ENCODE peak calls at places on chromosomes 1 and 21, in four cellular contexts. D, K, V and H are unnamed samples.

GRCh38 chr1:43913666-43914325 is 19.8 kb upstream of the ARTN start:
- DNase-seq in D (no peak), K (no peak), V (no peak), H (no peak)

GRCh38 chr1:117284408-117285215 is 73.9 kb upstream of the VTCN1 start:
- DNase-seq in K (no peak), V (peak; percentile 61), D (peak; percentile 79), H (no peak)

GRCh38 chr1:29358183-29358582 is 121.9 kb downstream of the PTPRU start:
- DNase-seq in V (no peak), K (no peak), D (no peak), H (no peak)

GRCh38 chr1:240190881-240191385 is 99.2 kb downstream of the FMN2 start:
- DNase-seq in D (peak; percentile 100), V (no peak), K (no peak), H (no peak)

GRCh38 chr1:172266528-172267174 is 153.8 kb upstream of the C1orf105 start:
- DNase-seq in V (no peak), K (no peak), D (no peak), H (no peak)

GRCh38 chr1:93584238-93585003 is 97.2 kb downstream of the BCAR3 start:
- DNase-seq in D (no peak), V (no peak), K (no peak), H (no peak)

GRCh38 chr21:46459356-46460112 is 843 bp downstream of the DIP2A start:
- DNase-seq in V (peak; percentile 45), D (peak; percentile 35), K (peak; percentile 63), H (no peak)

GRCh38 chr21:36171327-36171726 is 14.7 kb downstream of the DOP1B start:
- DNase-seq in D (no peak), K (no peak), V (no peak), H (no peak)

GRCh38 chr21:29520146-29520545 is 221.4 kb downstream of the BACH1 start:
- DNase-seq in K (no peak), V (no peak), D (no peak), H (no peak)

GRCh38 chr1:219670426-219671149 is 57.7 kb upstream of the ZC3H11B start:
- DNase-seq in K (no peak), V (no peak), D (no peak), H (no peak)

GRCh38 chr1:32892368-32893197 is 6.3 kb downstream of the HPCA start:
- DNase-seq in K (peak; percentile 93), V (peak; percentile 88), D (no peak), H (no peak)

GRCh38 chr1:75707191-75707590 is 17.3 kb upstream of the ACADM start:
- DNase-seq in V (peak; percentile 55), K (no peak), D (no peak), H (no peak)

GRCh38 chr21:44304846-44305245 is 5.0 kb downstream of the PFKL start:
- DNase-seq in K (no peak), V (peak; percentile 75), D (peak; percentile 23), H (no peak)

GRCh38 chr1:15064217-15064929 is 89.2 kb upstream of the TMEM51 start:
- DNase-seq in K (no peak), V (no peak), D (no peak), H (no peak)

GRCh38 chr1:235586413-235586812 is 63.2 kb downstream of the GNG4 start:
- DNase-seq in K (no peak), D (no peak), V (no peak), H (no peak)

GRCh38 chr1:145708063-145708462 is 895 bp upstream of the PDZK1 start:
- DNase-seq in K (no peak), V (no peak), D (peak; percentile 66), H (no peak)

GRCh38 chr1:67058242-67058641 is 4.3 kb upstream of the SLC35D1 start:
- DNase-seq in K (no peak), D (no peak), V (no peak), H (no peak)

GRCh38 chr1:68600049-68600661 is 103.3 kb upstream of the DEPDC1 start:
- DNase-seq in D (peak; percentile 6), K (no peak), V (no peak), H (no peak)

GRCh38 chr1:20141001-20141400 is 1.9 kb downstream of the PLA2G2F start:
- DNase-seq in K (no peak), V (no peak), D (no peak), H (no peak)

GRCh38 chr1:29687166-29687565 is 450.8 kb downstream of the PTPRU start:
- DNase-seq in D (no peak), V (no peak), K (no peak), H (no peak)

GRCh38 chr1:78227705-78228260 is 182.0 kb downstream of the GIPC2 start:
- DNase-seq in V (no peak), D (peak; percentile 21), K (no peak), H (no peak)

GRCh38 chr21:45026066-45026745 is 48.2 kb upstream of the ADARB1 start:
- DNase-seq in V (no peak), K (no peak), D (no peak), H (no peak)

GRCh38 chr1:160993544-160993943 is 27.4 kb downstream of the F11R start:
- DNase-seq in V (no peak), D (peak; percentile 77), K (no peak), H (no peak)

GRCh38 chr1:208178091-208178529 is 66.1 kb downstream of the PLXNA2 start:
- DNase-seq in K (no peak), V (no peak), D (no peak), H (no peak)

GRCh38 chr1:245671349-245671748 is 516.6 kb downstream of the KIF26B start:
- DNase-seq in K (no peak), D (no peak), V (no peak), H (no peak)

GRCh38 chr1:246476771-246477170 is 30.3 kb downstream of the SMYD3 start:
- DNase-seq in K (no peak), V (no peak), D (no peak), H (no peak)

GRCh38 chr1:117664314-117664713 is 58.5 kb downstream of the TENT5C start:
- DNase-seq in K (no peak), D (no peak), V (peak; percentile 67), H (peak; percentile 92)

GRCh38 chr21:42518216-42518615 is 4.6 kb downstream of the SLC37A1 start:
- DNase-seq in D (peak; percentile 28), K (no peak), V (no peak), H (no peak)

GRCh38 chr1:241167121-241167619 is 189.8 kb downstream of the RGS7 start:
- DNase-seq in V (no peak), K (no peak), D (no peak), H (no peak)

GRCh38 chr1:109980324-109981127 is 4.0 kb upstream of the AHCYL1 start:
- DNase-seq in K (no peak), V (no peak), D (no peak), H (no peak)

GRCh38 chr1:23449918-23450317 is 25.4 kb upstream of the TCEA3 start:
- DNase-seq in D (no peak), V (no peak), K (no peak), H (no peak)

GRCh38 chr1:34885405-34886247 is 26.1 kb upstream of the SMIM12 start:
- DNase-seq in K (peak; percentile 95), D (no peak), V (peak; percentile 66), H (no peak)

GRCh38 chr21:37370152-37371040 is 3.8 kb downstream of the DYRK1A start:
- DNase-seq in K (no peak), D (peak; percentile 85), V (peak; percentile 27), H (no peak)

GRCh38 chr1:19404748-19405147 is 80.6 kb downstream of the CAPZB start:
- DNase-seq in V (no peak), K (no peak), D (no peak), H (no peak)

GRCh38 chr1:10211805-10212405 is 1.5 kb downstream of the KIF1B start:
- DNase-seq in K (no peak), D (no peak), V (peak; percentile 32), H (no peak)

GRCh38 chr1:5423109-5423508 is 569.1 kb downstream of the NPHP4 start:
- DNase-seq in D (no peak), V (no peak), K (no peak), H (no peak)

GRCh38 chr1:232585486-232585885 is 44.4 kb downstream of the SIPA1L2 start:
- DNase-seq in V (no peak), D (no peak), K (no peak), H (no peak)
- TF ChIP-seq CHD1 in V (no peak), D (no peak), K (no peak), H (no peak)

GRCh38 chr1:227763246-227764018 is 28.2 kb downstream of the SNAP47 start:
- DNase-seq in V (no peak), K (no peak), D (no peak), H (no peak)

GRCh38 chr1:227766015-227766634 is 30.9 kb downstream of the SNAP47 start:
- DNase-seq in K (no peak), D (peak; percentile 33), V (no peak), H (no peak)

GRCh38 chr1:227762231-227762911 is 27.1 kb downstream of the SNAP47 start:
- DNase-seq in K (peak; percentile 92), V (peak; percentile 97), D (peak; percentile 69), H (no peak)

GRCh38 chr1:227765261-227766014 is 30.2 kb downstream of the SNAP47 start:
- DNase-seq in D (no peak), K (no peak), V (no peak), H (no peak)

DNA sequence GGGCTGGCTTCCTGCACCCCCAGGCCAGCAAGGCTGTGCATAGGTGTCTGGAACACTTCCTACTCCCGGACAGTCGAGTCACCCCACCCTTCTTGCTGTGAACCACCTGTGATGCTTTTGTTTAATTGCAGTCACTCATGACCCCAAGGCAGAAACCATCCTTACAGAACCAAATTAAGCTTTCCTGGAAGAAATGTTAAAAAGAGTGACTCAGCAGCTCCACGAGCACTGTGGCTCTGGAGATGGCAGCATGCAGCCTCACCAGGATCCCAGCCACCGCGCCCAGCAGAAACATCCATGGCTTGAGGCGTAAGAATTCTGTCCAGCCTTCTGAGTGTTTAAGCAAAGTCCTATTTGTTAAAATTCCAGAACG is 28.8 kb downstream of the SNAP47 start:
- DNase-seq in D (peak; percentile 35), V (no peak), K (no peak), H (no peak)
- TF ChIP-seq CHD1 in D (no peak), V (no peak), K (no peak), H (no peak)

GRCh38 chr1:2506007-2506860 is 20.2 kb downstream of the PANK4 start:
- DNase-seq in K (no peak), D (no peak), V (no peak), H (no peak)
- TF ChIP-seq CHD1 in K (no peak), D (no peak), V (no peak), H (no peak)

GRCh38 chr1:226687476-226687875 is 51.6 kb downstream of the ITPKB start:
- DNase-seq in K (no peak), D (no peak), V (no peak), H (no peak)
- TF ChIP-seq CHD1 in K (no peak), D (no peak), V (no peak), H (no peak)

GRCh38 chr1:85707267-85707989 is 805 bp downstream of the ZNHIT6 start:
- DNase-seq in K (no peak), D (no peak), V (no peak), H (no peak)
- TF ChIP-seq CHD1 in K (no peak), D (no peak), V (no peak), H (no peak)

DNA sequence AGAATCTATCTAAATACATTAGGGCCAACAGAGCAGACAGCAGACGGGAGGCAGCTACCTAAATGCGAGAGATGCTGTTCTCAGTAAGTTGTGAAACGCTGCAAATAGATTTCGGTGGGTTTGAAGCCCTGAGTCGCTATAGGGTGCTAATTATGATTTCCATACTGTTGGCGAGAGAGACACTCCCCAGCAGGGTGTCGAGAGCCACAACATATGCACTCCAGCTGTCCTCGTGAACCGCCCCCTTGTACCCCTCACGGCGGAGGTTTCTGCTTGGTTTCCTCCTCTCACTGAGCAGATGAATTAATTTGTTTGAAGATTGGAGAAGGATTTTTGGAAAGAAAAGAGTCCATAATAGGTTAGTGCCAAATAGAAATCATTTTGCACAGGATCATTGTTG is 326.5 kb upstream of the CAMK1G start:
- DNase-seq in V (no peak), D (no peak), K (no peak), H (no peak)
- TF ChIP-seq CHD1 in V (no peak), D (no peak), K (no peak), H (no peak)